ENCODE peak calls at places on chromosomes 12 and 14, in six cellular contexts. L is Caco-2, R is cardiac fibroblast, Z is fibroblast of the aortic adventitia, F is A549, E is Calu3. V is an unnamed sample.

GRCh38 chr12:69046372-69046771 is 113.4 kb upstream of the CPM start:
- DNase-seq in L (no peak), E (no peak), Z (no peak), F (no peak), R (no peak), V (no peak)

GRCh38 chr14:33488547-33488946 is 462.3 kb downstream of the EGLN3 start:
- DNase-seq in L (no peak), F (no peak), E (no peak), R (no peak), Z (no peak), V (no peak)

GRCh38 chr12:13340149-13340548 is 143.6 kb downstream of the EMP1 start:
- DNase-seq in F (no peak), E (no peak), L (no peak), Z (peak; percentile 58), R (peak; percentile 91), V (peak; percentile 45)

GRCh38 chr14:65704412-65704811 is 291.9 kb downstream of the FUT8 start:
- DNase-seq in F (no peak), L (no peak), Z (peak; percentile 81), R (peak; percentile 79), E (no peak), V (no peak)

GRCh38 chr14:58501214-58501816 is 73.8 kb downstream of the KIAA0586 start:
- DNase-seq in R (peak; percentile 89), E (peak; percentile 16), Z (peak; percentile 92), L (no peak), F (peak; percentile 21), V (peak; percentile 50)

GRCh38 chr12:39807043-39807442 is 187.4 kb upstream of the ABCD2 start:
- DNase-seq in E (no peak), L (peak; percentile 36), Z (no peak), F (peak; percentile 29), R (peak; percentile 29), V (peak; percentile 19)

GRCh38 chr12:113278141-113278540 is 56.8 kb downstream of the SLC8B1 start:
- DNase-seq in R (no peak), Z (no peak), F (no peak), L (no peak), E (no peak), V (no peak)

GRCh38 chr12:78321696-78322095 is 491.0 kb downstream of the NAV3 start:
- DNase-seq in F (no peak), R (no peak), L (no peak), E (no peak), Z (no peak), V (no peak)

GRCh38 chr14:57389646-57390036 is 745 bp upstream of the NAA30 start:
- DNase-seq in F (no peak), Z (no peak), R (no peak), E (peak; percentile 8), L (peak; percentile 51), V (peak; percentile 44)

GRCh38 chr14:63027719-63028118 is 17.5 kb downstream of the KCNH5 start:
- DNase-seq in Z (no peak), F (no peak), L (no peak), R (no peak), E (no peak), V (no peak)

GRCh38 chr14:69877492-69877891 is 1.7 kb upstream of the SMOC1 start:
- DNase-seq in R (peak; percentile 50), F (no peak), E (no peak), L (no peak), Z (peak; percentile 29), V (peak; percentile 62)

GRCh38 chr14:67599698-67600561 is at the start of gene PIGH:
- DNase-seq in L (peak; percentile 92), Z (peak; percentile 80), R (peak; percentile 84), E (peak; percentile 94), F (peak; percentile 91), V (peak; percentile 81)

GRCh38 chr12:111448831-111449790 is 43.4 kb downstream of the SH2B3 start:
- DNase-seq in R (no peak), F (no peak), E (no peak), Z (no peak), L (no peak), V (no peak)

GRCh38 chr14:84864582-84865271 is 665.2 kb upstream of the FLRT2 start:
- DNase-seq in F (no peak), R (no peak), Z (no peak), L (no peak), E (no peak), V (no peak)

GRCh38 chr12:72063073-72063472 is 124.4 kb downstream of the TPH2 start:
- DNase-seq in R (no peak), Z (no peak), F (no peak), E (no peak), L (no peak), V (no peak)

GRCh38 chr12:40569626-40570179 is 122.5 kb upstream of the CNTN1 start:
- DNase-seq in L (no peak), E (no peak), Z (peak; percentile 75), R (peak; percentile 0), F (no peak), V (no peak)

GRCh38 chr14:22780941-22781605 is 14.6 kb downstream of the OXA1L start:
- DNase-seq in R (no peak), E (no peak), L (no peak), F (no peak), Z (no peak), V (no peak)

GRCh38 chr12:120142231-120142877 is 25.8 kb upstream of the RAB35 start:
- DNase-seq in F (no peak), Z (no peak), E (peak; percentile 21), R (peak; percentile 81), L (no peak), V (no peak)

GRCh38 chr14:94489336-94489735 is 13.3 kb upstream of the SERPINA9 start:
- DNase-seq in E (no peak), L (no peak), F (no peak), R (no peak), Z (no peak), V (no peak)

GRCh38 chr14:74531467-74531866 is 37.9 kb downstream of the ISCA2 start:
- DNase-seq in F (peak; percentile 44), R (peak; percentile 54), L (no peak), E (peak; percentile 24), Z (peak; percentile 72), V (peak; percentile 79)

DNA sequence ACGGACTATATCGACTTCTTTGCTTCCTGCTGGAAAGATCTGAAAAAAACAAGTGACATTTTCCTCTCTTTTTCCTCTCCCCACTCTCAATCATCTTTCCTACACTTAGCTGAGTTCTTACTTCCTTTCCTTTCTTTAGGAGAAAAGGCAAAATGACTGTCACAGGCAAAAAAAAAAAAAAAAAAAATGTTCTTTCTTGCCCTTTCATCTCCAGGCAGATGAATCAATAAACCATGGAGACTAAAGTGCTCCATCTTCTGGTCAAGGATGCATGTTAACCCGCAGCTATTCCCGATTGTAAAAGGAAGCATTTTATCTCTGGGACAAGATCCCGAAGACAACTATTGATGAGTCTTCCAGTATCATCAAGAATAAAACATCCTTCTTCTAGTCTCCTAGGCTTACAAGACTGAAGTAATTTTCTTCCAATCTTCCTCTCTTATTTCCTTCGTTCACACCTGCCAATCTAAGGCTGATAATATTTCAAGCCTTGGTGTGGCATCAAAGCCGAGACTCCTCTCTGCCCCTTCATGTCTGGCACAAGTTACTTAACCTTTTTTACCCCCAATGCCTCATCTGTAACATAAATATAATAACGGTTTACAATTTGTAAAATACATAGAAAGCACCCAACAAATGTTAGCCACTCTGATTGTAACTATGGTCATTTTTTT is 94.2 kb upstream of the PLEKHG7 start:
- DNase-seq in Z (peak; percentile 68), F (peak; percentile 27), R (peak; percentile 83), L (peak; percentile 34), E (peak; percentile 13), V (peak; percentile 70)
- TF ChIP-seq CTCF in Z (peak; percentile 66), F (peak; percentile 67), R (peak; percentile 68), L (peak; percentile 70), E (peak; percentile 34), V (peak; percentile 47)

GRCh38 chr12:74641262-74641661 is 103.6 kb downstream of the ATXN7L3B start:
- DNase-seq in R (no peak), F (no peak), E (no peak), L (no peak), Z (no peak), V (no peak)

GRCh38 chr12:74641694-74642093 is 104.1 kb downstream of the ATXN7L3B start:
- DNase-seq in Z (no peak), L (no peak), F (no peak), R (no peak), E (no peak), V (no peak)

GRCh38 chr12:74644681-74645080 is 107.0 kb downstream of the ATXN7L3B start:
- DNase-seq in Z (no peak), F (no peak), L (no peak), R (no peak), E (no peak), V (no peak)

GRCh38 chr12:74647241-74647640 is 109.6 kb downstream of the ATXN7L3B start:
- DNase-seq in E (no peak), R (no peak), L (no peak), Z (no peak), F (no peak), V (no peak)

GRCh38 chr12:74646831-74647230 is 109.2 kb downstream of the ATXN7L3B start:
- DNase-seq in E (peak; percentile 58), F (no peak), L (no peak), R (peak; percentile 2), Z (peak; percentile 4), V (peak; percentile 51)
- TF ChIP-seq CTCF in E (no peak), F (peak; percentile 42), L (no peak), R (no peak), Z (no peak), V (peak; percentile 29)

GRCh38 chr12:91542048-91542447 is 359.4 kb upstream of the DCN start:
- DNase-seq in F (no peak), E (no peak), R (no peak), L (no peak), Z (no peak), V (no peak)

GRCh38 chr12:91533366-91533765 is 350.7 kb upstream of the DCN start:
- DNase-seq in Z (no peak), F (no peak), R (no peak), L (no peak), E (no peak), V (no peak)

DNA sequence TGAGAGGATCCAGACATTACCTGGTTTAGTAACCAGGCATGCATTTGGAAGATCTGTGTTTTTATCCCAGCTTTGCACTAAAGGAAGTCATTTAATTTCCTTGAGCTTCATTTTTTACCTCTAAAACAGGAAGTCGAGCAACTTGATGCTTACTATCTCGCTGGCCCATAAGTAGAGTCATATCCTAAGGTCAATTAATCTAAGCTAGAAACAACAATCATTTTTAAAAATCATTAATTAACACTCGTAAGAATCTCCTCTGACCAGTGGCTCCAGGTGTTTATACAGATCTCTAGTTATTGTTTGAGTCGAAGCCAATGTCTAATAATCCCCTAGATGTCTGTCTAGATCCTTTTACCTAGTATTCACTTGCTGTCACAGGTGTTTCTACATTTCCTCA is 355.8 kb upstream of the DCN start:
- DNase-seq in L (no peak), F (no peak), Z (no peak), R (no peak), E (no peak), V (no peak)
- TF ChIP-seq CTCF in L (no peak), F (no peak), Z (no peak), R (no peak), E (no peak), V (no peak)

DNA sequence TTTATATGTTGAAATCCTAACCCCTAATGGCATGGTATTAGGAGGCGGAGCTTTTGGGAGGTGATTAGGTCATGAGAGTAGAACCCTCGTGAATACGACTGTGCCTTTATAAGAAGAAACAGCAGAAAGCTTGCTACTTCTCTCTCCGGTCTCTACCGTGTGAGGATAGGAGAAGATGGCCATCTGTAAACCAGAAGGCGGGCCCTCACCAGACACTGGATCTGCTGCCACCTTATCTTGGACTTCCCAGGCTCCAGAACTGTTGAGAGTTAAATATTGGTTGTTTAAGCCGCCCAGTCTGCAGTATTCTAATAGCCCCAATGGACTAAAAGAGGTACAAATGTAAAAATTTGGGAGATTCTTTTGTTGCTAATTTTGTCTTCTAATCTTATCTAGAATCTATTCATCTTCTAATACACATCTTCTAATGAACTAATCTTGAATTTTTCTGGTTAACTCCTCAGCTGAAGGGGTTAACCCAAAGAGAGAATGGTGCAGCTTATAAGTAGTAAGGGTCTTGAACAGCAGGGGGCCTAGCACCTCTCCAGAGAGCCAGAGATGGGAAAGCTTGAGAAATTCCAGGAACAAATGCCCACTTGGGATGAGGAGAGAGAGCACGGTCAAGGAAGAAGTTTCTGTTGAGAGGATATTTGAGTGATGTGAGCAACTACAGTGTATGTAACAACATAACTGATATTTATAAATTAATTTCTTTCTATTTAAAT is 264.0 kb upstream of the GRIP1 start:
- DNase-seq in L (no peak), E (no peak), R (no peak), Z (no peak), F (no peak), V (no peak)
- TF ChIP-seq CTCF in L (peak; percentile 11), E (no peak), R (no peak), Z (no peak), F (no peak), V (no peak)